ENCODE peak calls at places on chromosomes 3 and 15, in ten cellular contexts. V, Q, D, Z, O, I, L, P, B and E are unnamed samples.

GRCh38 chr3:33093847-33094246 is 3.1 kb downstream of the GLB1 start:
- DNase-seq in V (peak), Q (no peak), D (no peak), Z (peak), O (no peak), I (no peak), L (no peak), P (no peak), B (no peak), E (no peak)

GRCh38 chr3:66477846-66478245 is 23.0 kb downstream of the LRIG1 start:
- DNase-seq in V (no peak), Q (no peak), D (no peak), Z (no peak), O (no peak), I (no peak), L (no peak), P (no peak), B (no peak), E (no peak)

GRCh38 chr3:165254812-165255211 is 58.6 kb upstream of the SLITRK3 start:
- DNase-seq in V (no peak), Q (no peak), D (no peak), Z (peak), O (no peak), I (peak), L (no peak), P (no peak), B (no peak), E (no peak)

GRCh38 chr3:64674591-64675076 is 13.2 kb downstream of the ADAMTS9 start:
- DNase-seq in V (no peak), Q (no peak), D (no peak), Z (no peak), O (no peak), I (no peak), L (no peak), P (no peak), B (no peak), E (no peak)

GRCh38 chr3:158672293-158673176 is at the start of gene LXN:
- DNase-seq in V (peak), Q (peak), D (peak), Z (peak), O (peak), I (peak), L (peak), P (peak), B (peak), E (peak)

GRCh38 chr3:105700575-105700974 is 168.2 kb downstream of the CBLB start:
- DNase-seq in V (no peak), Q (no peak), D (no peak), Z (no peak), O (no peak), I (no peak), L (no peak), P (no peak), B (no peak), E (no peak)

GRCh38 chr15:99429681-99430081 is 136.1 kb upstream of the MEF2A start:
- DNase-seq in V (peak), Q (no peak), D (no peak), Z (no peak), O (peak), I (no peak), L (peak), P (peak), B (no peak), E (no peak)

GRCh38 chr15:68849477-68849876 is 28.8 kb upstream of the ANP32A start:
- DNase-seq in V (no peak), Q (no peak), D (no peak), Z (no peak), O (no peak), I (no peak), L (no peak), P (no peak), B (no peak), E (no peak)

GRCh38 chr3:10155123-10155472 is 9.6 kb upstream of the IRAK2 start:
- DNase-seq in V (no peak), Q (no peak), D (no peak), Z (no peak), O (no peak), I (no peak), L (no peak), P (no peak), B (no peak), E (no peak)

GRCh38 chr3:184740509-184741258 is 28.8 kb upstream of the MAGEF1 start:
- DNase-seq in V (peak), Q (peak), D (no peak), Z (peak), O (no peak), I (no peak), L (no peak), P (peak), B (peak), E (no peak)

GRCh38 chr3:124413393-124413792 is 316.9 kb upstream of the UMPS start:
- DNase-seq in V (peak), Q (no peak), D (no peak), Z (no peak), O (no peak), I (no peak), L (no peak), P (no peak), B (no peak), E (no peak)

GRCh38 chr3:81268526-81268925 is 492.9 kb downstream of the GBE1 start:
- DNase-seq in V (no peak), Q (no peak), D (no peak), Z (no peak), O (no peak), I (no peak), L (no peak), P (no peak), B (no peak), E (no peak)

GRCh38 chr3:126753191-126754160 is 49.4 kb downstream of the CHCHD6 start:
- DNase-seq in V (no peak), Q (peak), D (no peak), Z (no peak), O (no peak), I (no peak), L (no peak), P (no peak), B (no peak), E (no peak)

GRCh38 chr3:190120161-190121060 is at the start of gene P3H2:
- DNase-seq in V (peak), Q (peak), D (peak), Z (peak), O (peak), I (peak), L (peak), P (peak), B (peak), E (peak)

GRCh38 chr3:5187920-5188418 is 462 bp downstream of the EDEM1 start:
- DNase-seq in V (peak), Q (no peak), D (no peak), Z (peak), O (peak), I (peak), L (peak), P (peak), B (peak), E (peak)

GRCh38 chr3:178849220-178849910 is 222.2 kb downstream of the ZMAT3 start:
- DNase-seq in V (no peak), Q (no peak), D (no peak), Z (no peak), O (no peak), I (no peak), L (no peak), P (no peak), B (no peak), E (no peak)

GRCh38 chr3:16728762-16729745 is 123.8 kb upstream of the DAZL start:
- DNase-seq in V (no peak), Q (no peak), D (no peak), Z (no peak), O (no peak), I (no peak), L (no peak), P (no peak), B (no peak), E (no peak)

GRCh38 chr3:41974223-41974622 is 12.3 kb upstream of the ULK4 start:
- DNase-seq in V (no peak), Q (no peak), D (no peak), Z (no peak), O (no peak), I (no peak), L (no peak), P (no peak), B (no peak), E (no peak)

GRCh38 chr15:66938114-66938830 is 127.1 kb upstream of the SMAD3 start:
- DNase-seq in V (no peak), Q (no peak), D (no peak), Z (no peak), O (peak), I (no peak), L (no peak), P (no peak), B (peak), E (no peak)

GRCh38 chr15:69141833-69142232 is 18.6 kb upstream of the GLCE start:
- DNase-seq in V (no peak), Q (no peak), D (no peak), Z (no peak), O (no peak), I (no peak), L (no peak), P (no peak), B (no peak), E (no peak)

GRCh38 chr3:50971487-50971924 is 296.8 kb downstream of the DOCK3 start:
- DNase-seq in V (no peak), Q (peak), D (peak), Z (peak), O (no peak), I (peak), L (no peak), P (no peak), B (no peak), E (peak)

GRCh38 chr3:158434412-158435038 is 136.5 kb upstream of the MLF1 start:
- DNase-seq in V (no peak), Q (peak), D (peak), Z (peak), O (peak), I (peak), L (peak), P (peak), B (no peak), E (no peak)

GRCh38 chr15:52343831-52344230 is 48.2 kb upstream of the MYO5C start:
- DNase-seq in V (no peak), Q (no peak), D (no peak), Z (no peak), O (no peak), I (no peak), L (no peak), P (no peak), B (no peak), E (no peak)

GRCh38 chr3:189488241-189488767 is 142.9 kb upstream of the TP63 start:
- DNase-seq in V (no peak), Q (no peak), D (no peak), Z (no peak), O (no peak), I (peak), L (no peak), P (no peak), B (no peak), E (no peak)

GRCh38 chr3:100216713-100217112 is 44.1 kb upstream of the TBC1D23 start:
- DNase-seq in V (no peak), Q (no peak), D (no peak), Z (no peak), O (no peak), I (no peak), L (no peak), P (no peak), B (no peak), E (no peak)

GRCh38 chr15:69526086-69526485 is 73.5 kb downstream of the RPLP1 start:
- DNase-seq in V (no peak), Q (no peak), D (no peak), Z (no peak), O (no peak), I (no peak), L (no peak), P (no peak), B (no peak), E (no peak)

GRCh38 chr15:56930663-56931313 is 12.3 kb downstream of the TCF12 start:
- DNase-seq in V (no peak), Q (no peak), D (no peak), Z (no peak), O (no peak), I (no peak), L (no peak), P (no peak), B (no peak), E (no peak)

GRCh38 chr3:42544492-42545283 is 37.1 kb downstream of the SEC22C start:
- DNase-seq in V (no peak), Q (peak), D (no peak), Z (no peak), O (peak), I (no peak), L (no peak), P (no peak), B (no peak), E (no peak)

GRCh38 chr15:101359365-101359947 is 64.4 kb upstream of the SNRPA1 start:
- DNase-seq in V (no peak), Q (no peak), D (no peak), Z (no peak), O (no peak), I (no peak), L (no peak), P (no peak), B (no peak), E (no peak)

GRCh38 chr3:191775451-191776233 is 314.7 kb downstream of the PYDC2 start:
- DNase-seq in V (no peak), Q (no peak), D (no peak), Z (no peak), O (no peak), I (peak), L (no peak), P (no peak), B (no peak), E (no peak)

GRCh38 chr15:39181901-39182300 is 399.0 kb upstream of the THBS1 start:
- DNase-seq in V (no peak), Q (no peak), D (no peak), Z (no peak), O (no peak), I (peak), L (no peak), P (no peak), B (no peak), E (no peak)

GRCh38 chr15:64232400-64232799 is 69.6 kb upstream of the PPIB start:
- DNase-seq in V (no peak), Q (no peak), D (no peak), Z (peak), O (no peak), I (peak), L (no peak), P (no peak), B (no peak), E (no peak)

GRCh38 chr3:189803254-189803653 is 172.1 kb downstream of the TP63 start:
- DNase-seq in V (no peak), Q (no peak), D (no peak), Z (no peak), O (no peak), I (no peak), L (no peak), P (no peak), B (no peak), E (no peak)

GRCh38 chr15:80099246-80099645 is 39.8 kb downstream of the ZFAND6 start:
- DNase-seq in V (no peak), Q (no peak), D (no peak), Z (no peak), O (no peak), I (no peak), L (no peak), P (no peak), B (no peak), E (no peak)

GRCh38 chr15:90866161-90866715 is 2.1 kb upstream of the FURIN start:
- DNase-seq in V (no peak), Q (no peak), D (no peak), Z (no peak), O (no peak), I (no peak), L (no peak), P (no peak), B (no peak), E (no peak)
- TF ChIP-seq POLR2A in V (no peak), Q (no peak), D (no peak), Z (no peak), O (no peak), I (no peak), L (no peak), P (no peak), B (no peak), E (no peak)

GRCh38 chr15:78944202-78944625 is 632 bp downstream of the CTSH start:
- DNase-seq in V (peak), Q (no peak), D (no peak), Z (no peak), O (no peak), I (no peak), L (no peak), P (peak), B (no peak), E (no peak)

GRCh38 chr15:78946493-78946892 is 1.6 kb upstream of the CTSH start:
- DNase-seq in V (peak), Q (no peak), D (no peak), Z (no peak), O (no peak), I (no peak), L (no peak), P (no peak), B (no peak), E (no peak)

GRCh38 chr15:78943692-78944091 is 1.2 kb downstream of the CTSH start:
- DNase-seq in V (peak), Q (no peak), D (no peak), Z (no peak), O (no peak), I (no peak), L (no peak), P (no peak), B (no peak), E (no peak)

GRCh38 chr15:78942741-78943140 is 2.1 kb downstream of the CTSH start:
- DNase-seq in V (no peak), Q (no peak), D (no peak), Z (no peak), O (no peak), I (no peak), L (no peak), P (no peak), B (no peak), E (no peak)

DNA sequence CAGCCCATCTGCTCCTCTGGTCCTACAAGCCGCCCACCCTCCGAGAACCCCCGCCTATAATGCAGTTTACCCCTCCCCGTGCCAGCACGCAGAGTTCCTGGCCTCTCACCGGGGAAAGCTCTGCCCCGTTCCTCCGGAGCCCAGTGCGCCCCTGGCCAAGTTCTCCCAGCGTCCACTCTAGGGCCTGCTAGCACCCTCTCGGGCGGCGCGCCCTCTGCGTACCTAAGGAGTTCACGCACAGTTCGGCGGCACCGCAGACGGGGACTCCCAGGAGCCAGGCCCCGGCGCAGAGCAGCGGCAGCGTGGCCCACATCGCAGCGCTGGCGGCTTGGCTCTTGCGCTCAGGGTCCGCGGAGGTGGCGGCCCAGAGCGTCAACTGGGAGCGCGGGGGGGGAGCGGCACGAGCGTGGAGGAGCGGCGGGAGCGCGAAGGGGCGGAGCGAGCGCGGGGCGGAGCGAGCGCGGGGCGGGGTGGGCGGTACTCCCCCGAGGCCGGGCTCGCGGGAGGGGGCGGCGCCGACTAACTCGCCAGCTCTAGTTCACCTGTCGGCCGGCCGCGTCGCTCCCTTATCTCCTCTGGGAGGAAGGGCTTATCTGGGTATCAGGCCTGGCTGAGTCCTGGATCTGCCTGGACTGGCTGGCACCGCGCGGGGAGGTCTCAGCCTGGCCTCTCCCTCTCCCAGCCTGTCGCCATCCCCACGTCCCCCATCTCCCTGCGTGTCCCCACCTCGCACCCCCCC is at the start of gene CTSH:
- DNase-seq in V (peak), Q (peak), D (peak), Z (peak), O (peak), I (peak), L (peak), P (peak), B (peak), E (peak)
- TF ChIP-seq POLR2A in V (peak), Q (peak), D (no peak), Z (no peak), O (no peak), I (peak), L (peak), P (peak), B (no peak), E (peak)

GRCh38 chr3:71303627-71304260 is 279.8 kb downstream of the FOXP1 start:
- DNase-seq in V (no peak), Q (no peak), D (no peak), Z (no peak), O (no peak), I (no peak), L (no peak), P (no peak), B (no peak), E (no peak)

GRCh38 chr3:71304261-71304646 is 279.3 kb downstream of the FOXP1 start:
- DNase-seq in V (no peak), Q (no peak), D (no peak), Z (no peak), O (no peak), I (no peak), L (no peak), P (no peak), B (no peak), E (no peak)

GRCh38 chr3:71307884-71308697 is 275.4 kb downstream of the FOXP1 start:
- DNase-seq in V (no peak), Q (no peak), D (no peak), Z (no peak), O (no peak), I (no peak), L (no peak), P (no peak), B (no peak), E (no peak)

GRCh38 chr3:71304684-71305083 is 278.8 kb downstream of the FOXP1 start:
- DNase-seq in V (no peak), Q (peak), D (no peak), Z (no peak), O (no peak), I (no peak), L (peak), P (peak), B (no peak), E (no peak)

DNA sequence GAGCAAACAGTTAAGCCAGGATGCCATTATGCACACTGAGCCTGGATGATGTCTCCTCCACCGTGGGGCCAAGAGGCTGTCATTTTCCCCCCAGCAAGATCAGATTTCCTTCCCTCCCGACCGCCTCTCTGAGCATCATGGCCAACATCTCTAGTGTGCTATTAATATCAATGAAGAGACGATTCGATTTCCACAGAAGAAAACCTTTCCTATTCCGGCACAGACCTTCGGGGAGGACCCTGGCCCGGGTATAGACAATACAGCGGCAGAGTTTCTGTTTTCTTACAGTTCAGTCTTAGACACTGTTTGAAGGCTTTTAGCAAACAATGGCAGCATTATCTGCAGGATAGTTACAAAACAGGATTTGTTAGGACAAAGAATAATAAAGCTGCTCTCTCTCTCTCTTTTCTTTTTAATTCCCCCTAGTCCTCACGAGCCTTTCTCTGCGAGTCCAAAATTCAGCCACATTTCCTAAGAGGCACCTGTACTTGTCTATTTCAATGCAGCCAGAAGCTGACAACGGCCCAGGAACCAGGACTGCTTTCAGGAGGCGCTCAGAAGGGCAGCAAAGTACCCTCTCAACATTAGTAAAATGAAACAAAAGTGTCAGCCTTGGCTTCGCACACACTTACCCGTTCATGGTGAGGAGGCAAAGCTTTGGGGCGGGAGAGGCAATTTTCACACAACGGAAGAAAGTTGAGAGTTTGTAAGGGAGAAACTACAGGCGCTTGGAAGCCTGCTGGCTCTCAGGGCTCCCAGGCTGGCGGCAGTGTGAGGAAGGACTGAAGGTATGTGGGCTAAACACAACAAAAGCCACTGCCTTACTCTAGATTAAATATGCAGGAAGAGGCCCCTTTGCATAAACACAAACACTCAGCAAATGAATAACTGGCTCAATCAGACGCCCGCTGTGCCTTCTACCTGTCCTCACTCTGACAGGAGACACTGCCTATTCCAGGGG is 278.0 kb downstream of the FOXP1 start:
- DNase-seq in V (peak), Q (peak), D (no peak), Z (no peak), O (no peak), I (no peak), L (peak), P (peak), B (no peak), E (no peak)
- TF ChIP-seq POLR2A in V (no peak), Q (no peak), D (no peak), Z (no peak), O (no peak), I (no peak), L (no peak), P (no peak), B (no peak), E (no peak)

DNA sequence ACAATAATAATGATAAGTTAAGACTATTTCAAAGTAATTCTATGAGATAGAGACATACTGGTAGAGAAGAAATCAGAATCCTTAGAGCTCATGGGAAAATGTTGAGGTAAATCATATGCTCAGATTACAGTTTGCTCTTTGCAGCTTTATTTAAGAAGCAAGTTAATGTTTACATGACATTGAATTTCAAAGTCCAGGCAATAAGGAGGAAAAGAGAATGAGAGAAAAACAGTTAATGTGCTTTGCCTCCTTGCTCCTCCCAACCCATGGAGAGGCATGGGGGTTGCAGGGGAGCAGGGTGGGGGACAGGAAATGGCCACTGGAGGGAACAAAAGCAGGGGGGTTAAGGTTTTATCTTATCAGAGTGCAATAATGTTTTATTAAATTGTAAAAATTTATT is 42.2 kb upstream of the ZBTB38 start:
- DNase-seq in V (no peak), Q (no peak), D (no peak), Z (no peak), O (no peak), I (peak), L (no peak), P (no peak), B (no peak), E (no peak)
- TF ChIP-seq POLR2A in V (no peak), Q (no peak), D (no peak), Z (no peak), O (no peak), I (no peak), L (no peak), P (no peak), B (no peak), E (no peak)